ENCODE peak calls at places on chromosomes 7 and 10, in four cellular contexts. T is cortex of kidney, R is iPS-NIHi11, V is upper lobe of right lung. M is an unnamed sample.

GRCh38 chr10:5563237-5563961 is 38.6 kb downstream of the CALML3 start:
- DNase-seq in T (no peak), R (no peak), V (peak; percentile 55), M (peak; percentile 51)

GRCh38 chr10:103739039-103739764 is 116.2 kb downstream of the SH3PXD2A start:
- DNase-seq in T (no peak), R (peak; percentile 48), V (no peak), M (no peak)

GRCh38 chr10:100828744-100829102 is 83.3 kb downstream of the PAX2 start:
- DNase-seq in T (no peak), R (peak; percentile 75), V (no peak), M (no peak)

GRCh38 chr7:127208351-127208750 is 44.4 kb downstream of the GRM8 start:
- DNase-seq in T (no peak), R (no peak), V (no peak), M (no peak)

GRCh38 chr10:34994565-34995142 is 95.5 kb downstream of the CUL2 start:
- DNase-seq in T (no peak), R (peak; percentile 85), V (peak; percentile 70), M (peak; percentile 62)

GRCh38 chr10:86187840-86188239 is 178.8 kb downstream of the GRID1 start:
- DNase-seq in T (no peak), R (no peak), V (peak; percentile 9), M (no peak)

GRCh38 chr10:53025172-53025651 is 252.6 kb upstream of the MBL2 start:
- DNase-seq in T (no peak), R (no peak), V (no peak), M (no peak)

GRCh38 chr7:91565499-91566331 is 301.5 kb downstream of the FZD1 start:
- DNase-seq in T (no peak), R (no peak), V (no peak), M (no peak)

GRCh38 chr10:48612241-48612943 is 7.5 kb upstream of the ARHGAP22 start:
- DNase-seq in T (no peak), R (no peak), V (no peak), M (no peak)

GRCh38 chr7:47535704-47536628 is 45.9 kb downstream of the TNS3 start:
- DNase-seq in T (no peak), R (no peak), V (no peak), M (no peak)

GRCh38 chr10:90857635-90858488 is at the start of gene HTR7:
- DNase-seq in T (no peak), R (peak; percentile 93), V (peak; percentile 84), M (peak; percentile 52)

GRCh38 chr10:12681250-12681649 is 320.3 kb downstream of the CCDC3 start:
- DNase-seq in T (no peak), R (no peak), V (no peak), M (no peak)

GRCh38 chr10:7410800-7411670 is at the start of gene SFMBT2:
- DNase-seq in T (no peak), R (peak; percentile 87), V (peak; percentile 83), M (no peak)

GRCh38 chr10:6120691-6121090 is 31.9 kb downstream of the RBM17 start:
- DNase-seq in T (no peak), R (no peak), V (no peak), M (no peak)

GRCh38 chr7:94909023-94909466 is 1.7 kb downstream of the PPP1R9A start:
- DNase-seq in T (no peak), R (no peak), V (no peak), M (no peak)

GRCh38 chr10:69872326-69872725 is 70.6 kb downstream of the COL13A1 start:
- DNase-seq in T (no peak), R (no peak), V (no peak), M (no peak)

GRCh38 chr7:11237742-11238141 is 264.1 kb downstream of the PHF14 start:
- DNase-seq in T (no peak), R (no peak), V (no peak), M (no peak)

GRCh38 chr7:111137296-111138195 is 46.6 kb downstream of the LRRN3 start:
- DNase-seq in T (no peak), R (no peak), V (peak; percentile 45), M (no peak)

GRCh38 chr7:96244992-96245292 is 77.0 kb downstream of the SLC25A13 start:
- DNase-seq in T (no peak), R (no peak), V (no peak), M (no peak)

GRCh38 chr10:107166378-107166777 is 1.9 kb upstream of the SORCS1 start:
- DNase-seq in T (no peak), R (peak; percentile 25), V (no peak), M (no peak)

GRCh38 chr10:132785433-132786278 is at the start of gene NKX6-2:
- DNase-seq in T (no peak), R (peak; percentile 68), V (no peak), M (no peak)

GRCh38 chr10:112223725-112224124 is 40.2 kb upstream of the GPAM start:
- DNase-seq in T (no peak), R (no peak), V (no peak), M (no peak)

GRCh38 chr7:45246339-45246738 is 88.7 kb downstream of the RAMP3 start:
- DNase-seq in T (no peak), R (no peak), V (no peak), M (no peak)

GRCh38 chr7:13872751-13873150 is 116.7 kb downstream of the ETV1 start:
- DNase-seq in T (no peak), R (no peak), V (no peak), M (no peak)

GRCh38 chr10:122290334-122290733 is 19.2 kb downstream of the BTBD16 start:
- DNase-seq in T (no peak), R (no peak), V (no peak), M (peak; percentile 26)

GRCh38 chr7:129864042-129864441 is 88.7 kb downstream of the UBE2H start:
- DNase-seq in T (no peak), R (no peak), V (no peak), M (no peak)

GRCh38 chr10:71835671-71836593 is 15.1 kb downstream of the PSAP start:
- DNase-seq in T (no peak), R (no peak), V (no peak), M (no peak)

GRCh38 chr10:14758994-14759664 is 15.6 kb downstream of the FAM107B start:
- DNase-seq in T (no peak), R (no peak), V (no peak), M (no peak)

GRCh38 chr7:92813390-92814024 is 22.9 kb downstream of the CDK6 start:
- DNase-seq in T (no peak), R (no peak), V (no peak), M (no peak)

GRCh38 chr10:69439813-69440506 is 11.3 kb upstream of the TSPAN15 start:
- DNase-seq in T (no peak), R (no peak), V (peak; percentile 84), M (no peak)

GRCh38 chr10:35035641-35036040 is 54.5 kb downstream of the CUL2 start:
- DNase-seq in T (no peak), R (no peak), V (no peak), M (no peak)

GRCh38 chr10:121914661-121915060 is 13.2 kb downstream of the ATE1 start:
- DNase-seq in T (no peak), R (no peak), V (no peak), M (no peak)

GRCh38 chr7:150787321-150788281 is 12.6 kb downstream of the TMEM176B start:
- DNase-seq in T (no peak), R (no peak), V (no peak), M (no peak)

GRCh38 chr10:89744021-89744420 is 42.6 kb downstream of the KIF20B start:
- DNase-seq in T (no peak), R (no peak), V (no peak), M (no peak)

GRCh38 chr7:40986351-40986873 is 716.5 kb downstream of the INHBA start:
- DNase-seq in T (no peak), R (no peak), V (no peak), M (no peak)

GRCh38 chr7:66047426-66047825 is 28.2 kb upstream of the ASL start:
- DNase-seq in T (no peak), R (no peak), V (no peak), M (peak; percentile 86)

GRCh38 chr10:9615179-9615578 is 1402.5 kb upstream of the CELF2 start:
- DNase-seq in T (no peak), R (no peak), V (no peak), M (no peak)